ENCODE peak calls at places on chromosomes 16 and 17, in ten cellular contexts. M, R, V, K, E, B, A, Q, I and T are unnamed samples.

GRCh38 chr17:62675701-62676100 is 48.2 kb downstream of the MRC2 start:
- DNase-seq in M (no peak), R (no peak), V (no peak), K (no peak), E (no peak), B (no peak), A (no peak), Q (peak), I (no peak), T (no peak)

GRCh38 chr16:68345958-68346635 is 35.3 kb downstream of the PRMT7 start:
- DNase-seq in M (no peak), R (no peak), V (no peak), K (no peak), E (no peak), B (no peak), A (peak), Q (peak), I (no peak), T (no peak)

GRCh38 chr16:7849891-7850290 is 517.2 kb downstream of the RBFOX1 start:
- DNase-seq in M (no peak), R (no peak), V (no peak), K (no peak), E (no peak), B (no peak), A (no peak), Q (no peak), I (no peak), T (no peak)

GRCh38 chr17:28985950-28986713 is 19.7 kb downstream of the SEZ6 start:
- DNase-seq in M (no peak), R (no peak), V (no peak), K (no peak), E (no peak), B (no peak), A (no peak), Q (no peak), I (no peak), T (no peak)

GRCh38 chr17:76827736-76828135 is 40.5 kb upstream of the MGAT5B start:
- DNase-seq in M (no peak), R (no peak), V (no peak), K (no peak), E (no peak), B (no peak), A (no peak), Q (no peak), I (no peak), T (no peak)

GRCh38 chr17:28046034-28046825 is 3.8 kb downstream of the NLK start:
- DNase-seq in M (no peak), R (no peak), V (peak), K (no peak), E (no peak), B (no peak), A (no peak), Q (no peak), I (no peak), T (no peak)

GRCh38 chr16:12132290-12132689 is 155.8 kb downstream of the SNX29 start:
- DNase-seq in M (peak), R (no peak), V (no peak), K (no peak), E (no peak), B (peak), A (no peak), Q (no peak), I (no peak), T (peak)

GRCh38 chr17:21573961-21574610 is 118.2 kb upstream of the KCNJ18 start:
- DNase-seq in M (peak), R (no peak), V (no peak), K (peak), E (no peak), B (peak), A (peak), Q (peak), I (no peak), T (peak)

GRCh38 chr16:58815188-58815888 is 81.2 kb upstream of the GOT2 start:
- DNase-seq in M (no peak), R (no peak), V (no peak), K (no peak), E (no peak), B (no peak), A (no peak), Q (no peak), I (no peak), T (no peak)

GRCh38 chr16:14202697-14203096 is 131.6 kb downstream of the MRTFB start:
- DNase-seq in M (peak), R (no peak), V (peak), K (no peak), E (no peak), B (no peak), A (no peak), Q (peak), I (no peak), T (peak)

GRCh38 chr16:31277659-31278260 is 18.0 kb downstream of the ITGAM start:
- DNase-seq in M (no peak), R (no peak), V (no peak), K (no peak), E (no peak), B (no peak), A (no peak), Q (no peak), I (no peak), T (no peak)

GRCh38 chr17:16377804-16378400 is 3.0 kb upstream of the UBB start:
- DNase-seq in M (peak), R (no peak), V (no peak), K (no peak), E (no peak), B (peak), A (no peak), Q (no peak), I (no peak), T (peak)

GRCh38 chr17:71052971-71053370 is 883.6 kb downstream of the KCNJ2 start:
- DNase-seq in M (no peak), R (no peak), V (no peak), K (no peak), E (no peak), B (no peak), A (no peak), Q (no peak), I (no peak), T (no peak)

GRCh38 chr16:81745704-81746558 is 33.2 kb upstream of the PLCG2 start:
- DNase-seq in M (peak), R (peak), V (peak), K (peak), E (peak), B (peak), A (peak), Q (peak), I (peak), T (peak)

GRCh38 chr16:55398683-55399230 is 74.8 kb downstream of the IRX6 start:
- DNase-seq in M (no peak), R (no peak), V (no peak), K (no peak), E (no peak), B (no peak), A (no peak), Q (no peak), I (no peak), T (no peak)

GRCh38 chr17:18035704-18036103 is 3.3 kb downstream of the ATPAF2 start:
- DNase-seq in M (no peak), R (no peak), V (no peak), K (no peak), E (no peak), B (no peak), A (no peak), Q (no peak), I (no peak), T (no peak)

GRCh38 chr17:5711344-5711743 is 127.0 kb upstream of the NLRP1 start:
- DNase-seq in M (no peak), R (no peak), V (no peak), K (no peak), E (no peak), B (no peak), A (no peak), Q (no peak), I (no peak), T (no peak)

GRCh38 chr17:80029235-80029974 is 6.3 kb downstream of the TBC1D16 start:
- DNase-seq in M (peak), R (no peak), V (no peak), K (peak), E (no peak), B (peak), A (peak), Q (no peak), I (no peak), T (peak)

GRCh38 chr16:3401719-3402397 is 843 bp downstream of the ZNF174 start:
- DNase-seq in M (peak), R (no peak), V (peak), K (no peak), E (peak), B (no peak), A (no peak), Q (peak), I (no peak), T (peak)

GRCh38 chr17:3400008-3400407 is 1.8 kb upstream of the OR1E1 start:
- DNase-seq in M (peak), R (no peak), V (no peak), K (no peak), E (no peak), B (no peak), A (no peak), Q (no peak), I (no peak), T (peak)

GRCh38 chr17:81868674-81869220 is 2.4 kb downstream of the ARHGDIA start:
- DNase-seq in M (peak), R (no peak), V (no peak), K (peak), E (peak), B (peak), A (no peak), Q (peak), I (no peak), T (peak)

GRCh38 chr16:88941933-88942909 is 34.8 kb downstream of the CBFA2T3 start:
- DNase-seq in M (no peak), R (peak), V (peak), K (no peak), E (peak), B (no peak), A (no peak), Q (peak), I (no peak), T (peak)

GRCh38 chr16:12811441-12812198 is 7.9 kb upstream of the CPPED1 start:
- DNase-seq in M (no peak), R (no peak), V (no peak), K (no peak), E (no peak), B (no peak), A (no peak), Q (no peak), I (no peak), T (no peak)

GRCh38 chr17:82881900-82882714 is 42.3 kb upstream of the ZNF750 start:
- DNase-seq in M (peak), R (no peak), V (no peak), K (peak), E (no peak), B (no peak), A (peak), Q (no peak), I (no peak), T (no peak)

GRCh38 chr16:47371615-47372014 is 89.2 kb downstream of the ITFG1 start:
- DNase-seq in M (no peak), R (no peak), V (no peak), K (no peak), E (no peak), B (no peak), A (no peak), Q (no peak), I (no peak), T (no peak)

GRCh38 chr17:59498421-59499307 is 66.7 kb upstream of the DHX40 start:
- DNase-seq in M (no peak), R (no peak), V (no peak), K (no peak), E (no peak), B (no peak), A (no peak), Q (peak), I (no peak), T (no peak)

GRCh38 chr17:29918922-29919856 is 10.8 kb downstream of the SSH2 start:
- DNase-seq in M (no peak), R (no peak), V (no peak), K (no peak), E (no peak), B (no peak), A (no peak), Q (no peak), I (no peak), T (peak)

GRCh38 chr17:83062818-83063671 is 16.4 kb upstream of the METRNL start:
- DNase-seq in M (no peak), R (no peak), V (no peak), K (no peak), E (no peak), B (no peak), A (peak), Q (peak), I (no peak), T (no peak)

GRCh38 chr16:72847187-72848044 is 200.5 kb downstream of the ZFHX3 start:
- DNase-seq in M (no peak), R (no peak), V (peak), K (no peak), E (peak), B (no peak), A (no peak), Q (peak), I (no peak), T (peak)

GRCh38 chr17:48373882-48374281 is 56.1 kb downstream of the SKAP1 start:
- DNase-seq in M (no peak), R (no peak), V (no peak), K (no peak), E (no peak), B (no peak), A (no peak), Q (no peak), I (no peak), T (no peak)

GRCh38 chr16:55735120-55735781 is 79.5 kb downstream of the SLC6A2 start:
- DNase-seq in M (no peak), R (no peak), V (no peak), K (no peak), E (no peak), B (no peak), A (no peak), Q (no peak), I (no peak), T (no peak)

GRCh38 chr16:65658339-65659275 is 536.7 kb upstream of the CDH11 start:
- DNase-seq in M (peak), R (no peak), V (no peak), K (no peak), E (no peak), B (peak), A (no peak), Q (peak), I (no peak), T (peak)

GRCh38 chr17:11264183-11264871 is 23.3 kb downstream of the SHISA6 start:
- DNase-seq in M (no peak), R (no peak), V (peak), K (no peak), E (peak), B (no peak), A (no peak), Q (no peak), I (no peak), T (no peak)

GRCh38 chr16:90057738-90058173 is 19.4 kb downstream of the PRDM7 start:
- DNase-seq in M (peak), R (no peak), V (peak), K (no peak), E (no peak), B (peak), A (no peak), Q (no peak), I (no peak), T (peak)

GRCh38 chr16:22030087-22030812 is 22.3 kb downstream of the MOSMO start:
- DNase-seq in M (no peak), R (no peak), V (no peak), K (no peak), E (no peak), B (no peak), A (no peak), Q (no peak), I (no peak), T (no peak)

GRCh38 chr17:73401911-73402310 is 90.1 kb upstream of the CDC42EP4 start:
- DNase-seq in M (no peak), R (no peak), V (peak), K (peak), E (no peak), B (peak), A (no peak), Q (peak), I (peak), T (peak)

GRCh38 chr17:45287526-45288264 is 25.8 kb upstream of the SPATA32 start:
- DNase-seq in M (no peak), R (no peak), V (no peak), K (no peak), E (no peak), B (no peak), A (no peak), Q (peak), I (no peak), T (no peak)

GRCh38 chr16:14241631-14242030 is 170.5 kb downstream of the MRTFB start:
- DNase-seq in M (no peak), R (no peak), V (no peak), K (no peak), E (no peak), B (no peak), A (no peak), Q (no peak), I (no peak), T (no peak)

GRCh38 chr16:50210266-50211038 is 55.9 kb upstream of the ADCY7 start:
- DNase-seq in M (peak), R (peak), V (peak), K (peak), E (peak), B (peak), A (peak), Q (peak), I (peak), T (peak)
- TF ChIP-seq CTCF in M (peak), R (peak), V (peak), K (peak), E (peak), B (peak), A (peak), Q (peak), I (peak), T (peak)

DNA sequence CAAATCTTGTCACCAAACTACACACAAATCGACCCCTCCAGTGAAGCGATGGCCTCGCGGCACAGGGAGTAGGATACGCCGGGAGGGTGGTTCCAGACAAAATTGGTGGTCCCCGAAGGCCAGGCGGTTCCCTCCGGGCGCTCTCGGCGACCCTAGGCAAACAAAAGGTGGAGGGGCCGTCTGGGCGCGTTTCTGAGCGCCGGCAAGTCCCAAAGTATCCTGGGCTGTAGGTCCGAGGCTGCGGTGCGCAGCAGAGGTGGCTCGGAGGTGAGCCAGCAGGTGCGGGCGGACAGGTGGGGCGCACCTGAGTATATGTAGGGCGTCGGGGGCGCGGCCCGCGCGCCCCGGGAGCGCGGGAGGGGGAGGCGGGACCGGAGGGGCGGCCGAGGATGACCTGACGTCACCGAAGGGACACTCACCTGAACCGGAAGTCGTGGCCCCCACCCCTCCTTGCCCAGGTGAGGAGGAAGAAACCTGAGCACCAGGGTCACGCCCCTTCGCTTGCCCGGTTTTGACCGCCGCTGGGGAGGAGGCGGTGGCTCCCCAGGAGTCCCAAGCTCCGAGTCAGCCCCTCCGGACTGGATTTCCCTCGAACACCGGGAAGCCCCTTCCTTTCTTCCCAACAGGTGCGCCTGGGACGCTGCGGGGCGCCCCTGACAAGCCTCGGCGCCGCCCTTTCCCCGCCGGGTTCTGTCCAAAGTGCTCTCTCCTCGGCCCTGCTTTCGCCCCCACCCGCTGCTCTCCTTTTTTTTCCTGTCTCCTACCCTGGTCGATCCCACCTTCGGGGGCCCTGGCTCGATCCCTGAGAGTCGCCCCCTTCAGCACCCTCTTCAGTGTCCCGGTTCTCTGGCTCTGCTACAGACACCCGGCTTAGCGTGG is at the start of gene CLDN7:
- DNase-seq in M (no peak), R (no peak), V (no peak), K (no peak), E (no peak), B (no peak), A (no peak), Q (peak), I (no peak), T (no peak)
- H3K4me3 ChIP-seq in M (peak), R (peak), V (peak), K (peak), E (peak), B (peak), A (peak), Q (peak), I (peak), T (peak)

DNA sequence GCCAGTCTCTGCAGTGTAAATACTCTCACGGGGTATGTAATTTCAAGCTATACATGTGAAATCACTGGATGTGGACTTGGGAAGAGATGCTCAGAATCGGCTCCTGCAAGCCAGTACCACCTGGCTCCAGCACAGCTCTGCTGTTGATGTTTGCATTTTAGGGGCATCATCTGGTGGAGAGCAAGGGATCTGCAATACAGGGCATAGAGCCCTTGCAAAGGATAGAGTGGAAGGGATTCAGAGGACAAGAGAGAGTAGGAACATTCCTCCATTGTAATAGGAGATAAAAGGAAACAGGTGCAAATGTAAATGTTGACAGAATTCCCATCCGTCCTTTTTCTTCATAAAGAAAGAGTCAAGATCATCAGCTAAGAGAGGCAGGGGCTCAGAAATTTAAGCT is 184.1 kb downstream of the PMP22 start:
- DNase-seq in M (no peak), R (no peak), V (no peak), K (no peak), E (no peak), B (no peak), A (no peak), Q (no peak), I (no peak), T (no peak)
- TF ChIP-seq CTCF in M (no peak), R (no peak), V (no peak), K (no peak), E (no peak), B (no peak), A (no peak), Q (no peak), I (no peak), T (no peak)

GRCh38 chr16:23353440-23353839 is 51.3 kb downstream of the SCNN1B start:
- DNase-seq in M (no peak), R (no peak), V (peak), K (no peak), E (no peak), B (no peak), A (no peak), Q (no peak), I (peak), T (no peak)

GRCh38 chr16:23356941-23357340 is 54.8 kb downstream of the SCNN1B start:
- DNase-seq in M (no peak), R (no peak), V (no peak), K (no peak), E (no peak), B (no peak), A (no peak), Q (no peak), I (no peak), T (no peak)

GRCh38 chr16:23357761-23358290 is 55.7 kb downstream of the SCNN1B start:
- DNase-seq in M (no peak), R (no peak), V (no peak), K (no peak), E (no peak), B (no peak), A (no peak), Q (no peak), I (no peak), T (no peak)

GRCh38 chr16:23354246-23354645 is 52.1 kb downstream of the SCNN1B start:
- DNase-seq in M (no peak), R (no peak), V (no peak), K (no peak), E (no peak), B (no peak), A (no peak), Q (no peak), I (no peak), T (no peak)

DNA sequence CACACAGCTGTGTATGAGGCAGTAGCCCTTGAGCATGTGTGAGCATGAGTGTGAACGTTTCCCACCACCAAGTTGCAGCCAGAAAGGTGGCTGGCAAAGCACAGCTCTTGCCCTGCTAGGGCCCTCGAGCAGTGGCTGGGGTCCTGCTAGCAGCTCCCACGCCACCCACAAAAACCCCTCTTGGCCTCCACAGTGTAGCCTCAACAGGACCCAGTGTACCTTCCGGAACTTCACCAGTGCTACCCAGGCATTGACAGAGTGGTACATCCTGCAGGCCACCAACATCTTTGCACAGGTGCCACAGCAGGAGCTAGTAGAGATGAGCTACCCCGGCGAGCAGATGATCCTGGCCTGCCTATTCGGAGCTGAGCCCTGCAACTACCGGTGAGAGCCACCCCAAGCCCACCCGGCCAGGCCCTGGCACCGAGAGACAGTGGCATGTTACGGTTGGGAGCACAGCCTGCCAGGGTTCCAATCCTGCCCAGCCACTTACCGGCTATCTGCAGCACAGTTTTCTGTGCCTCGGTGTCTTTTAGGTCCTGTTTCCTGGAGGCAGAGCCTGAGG is 53.1 kb downstream of the SCNN1B start:
- DNase-seq in M (no peak), R (no peak), V (no peak), K (no peak), E (no peak), B (no peak), A (no peak), Q (no peak), I (no peak), T (no peak)
- H3K4me3 ChIP-seq in M (no peak), R (no peak), V (no peak), K (no peak), E (no peak), B (no peak), A (no peak), Q (no peak), I (no peak), T (no peak)